ENCODE peak calls at places on chromosome 16, in five cellular contexts. Q is GM12878, F is HepG2, J is K562, O is SK-N-SH. X is an unnamed sample.

GRCh38 chr16:3645504-3646347 is 8.8 kb upstream of the DNASE1 start:
- DNase-seq in Q (no peak), F (no peak), J (peak), O (no peak), X (peak)

GRCh38 chr16:4924593-4925378 is 12.2 kb downstream of the PPL start:
- DNase-seq in Q (no peak), F (peak), J (no peak), O (peak), X (no peak)

GRCh38 chr16:2473425-2473926 is 1.5 kb upstream of the TBC1D24 start:
- DNase-seq in Q (no peak), F (no peak), J (peak), O (peak), X (no peak)

GRCh38 chr16:57413301-57413730 is 8.7 kb downstream of the CCL17 start:
- DNase-seq in Q (peak), F (no peak), J (no peak), O (no peak), X (no peak)

GRCh38 chr16:14658063-14658462 is 25.3 kb downstream of the BFAR start:
- DNase-seq in Q (peak), F (no peak), J (peak), O (no peak), X (no peak)

GRCh38 chr16:52439750-52440149 is 107.2 kb downstream of the TOX3 start:
- DNase-seq in Q (no peak), F (no peak), J (no peak), O (no peak), X (no peak)

GRCh38 chr16:46715769-46716305 is 26.4 kb downstream of the ORC6 start:
- DNase-seq in Q (no peak), F (no peak), J (no peak), O (no peak), X (no peak)

GRCh38 chr16:73210686-73211085 is 162.8 kb upstream of the ZFHX3 start:
- DNase-seq in Q (no peak), F (no peak), J (no peak), O (no peak), X (no peak)

GRCh38 chr16:84504420-84505248 is at the start of gene MEAK7:
- DNase-seq in Q (peak), F (peak), J (peak), O (peak), X (peak)

GRCh38 chr16:72122308-72122707 is 28.7 kb downstream of the DHX38 start:
- DNase-seq in Q (no peak), F (no peak), J (no peak), O (no peak), X (no peak)

GRCh38 chr16:81902025-81902424 is 109.2 kb downstream of the SDR42E1 start:
- DNase-seq in Q (no peak), F (peak), J (no peak), O (no peak), X (no peak)

GRCh38 chr16:11090947-11091785 is 146.8 kb downstream of the CLEC16A start:
- DNase-seq in Q (no peak), F (no peak), J (peak), O (no peak), X (no peak)

GRCh38 chr16:77759821-77760220 is 28.5 kb upstream of the VAT1L start:
- DNase-seq in Q (no peak), F (no peak), J (no peak), O (no peak), X (peak)

GRCh38 chr16:67561501-67561823 is 864 bp upstream of the CTCF start:
- DNase-seq in Q (no peak), F (no peak), J (peak), O (no peak), X (no peak)

GRCh38 chr16:3074860-3075545 is 9.6 kb downstream of the IL32 start:
- DNase-seq in Q (peak), F (no peak), J (no peak), O (no peak), X (no peak)

GRCh38 chr16:20799599-20799998 is 6.7 kb downstream of the ERI2 start:
- DNase-seq in Q (no peak), F (peak), J (peak), O (no peak), X (peak)

GRCh38 chr16:27374794-27375499 is 27.0 kb upstream of the IL21R start:
- DNase-seq in Q (peak), F (peak), J (peak), O (peak), X (peak)

GRCh38 chr16:75263963-75264445 is 12.6 kb upstream of the BCAR1 start:
- DNase-seq in Q (no peak), F (no peak), J (no peak), O (peak), X (no peak)

GRCh38 chr16:20385844-20386832 is 18.4 kb downstream of the PDILT start:
- DNase-seq in Q (no peak), F (peak), J (peak), O (peak), X (peak)

GRCh38 chr16:67571981-67572431 is 9.7 kb downstream of the CTCF start:
- DNase-seq in Q (no peak), F (no peak), J (no peak), O (no peak), X (peak)

GRCh38 chr16:81136331-81137011 is 40.3 kb upstream of the GCSH start:
- DNase-seq in Q (no peak), F (no peak), J (no peak), O (no peak), X (no peak)

GRCh38 chr16:9099131-9099625 is 7.7 kb downstream of the HAPSTR1 start:
- DNase-seq in Q (no peak), F (peak), J (no peak), O (no peak), X (peak)

GRCh38 chr16:3152022-3152272 is 17.1 kb downstream of the ZNF213 start:
- DNase-seq in Q (no peak), F (no peak), J (peak), O (no peak), X (no peak)

GRCh38 chr16:11697319-11697718 is 29.1 kb downstream of the SNN start:
- DNase-seq in Q (no peak), F (no peak), J (no peak), O (no peak), X (no peak)

GRCh38 chr16:90016339-90016950 is 2.8 kb downstream of the DBNDD1 start:
- DNase-seq in Q (no peak), F (no peak), J (no peak), O (no peak), X (no peak)

GRCh38 chr16:58904254-58904653 is 170.1 kb upstream of the GOT2 start:
- DNase-seq in Q (no peak), F (no peak), J (no peak), O (no peak), X (no peak)

GRCh38 chr16:10616744-10617640 is 36.6 kb upstream of the EMP2 start:
- DNase-seq in Q (no peak), F (peak), J (no peak), O (peak), X (peak)

GRCh38 chr16:47644166-47644565 is 183.0 kb downstream of the PHKB start:
- DNase-seq in Q (no peak), F (no peak), J (no peak), O (no peak), X (peak)

GRCh38 chr16:68363847-68364600 is 53.2 kb downstream of the PRMT7 start:
- DNase-seq in Q (no peak), F (peak), J (no peak), O (no peak), X (peak)

GRCh38 chr16:22206847-22207714 is 1.0 kb downstream of the EEF2K start:
- DNase-seq in Q (peak), F (no peak), J (peak), O (peak), X (peak)

DNA sequence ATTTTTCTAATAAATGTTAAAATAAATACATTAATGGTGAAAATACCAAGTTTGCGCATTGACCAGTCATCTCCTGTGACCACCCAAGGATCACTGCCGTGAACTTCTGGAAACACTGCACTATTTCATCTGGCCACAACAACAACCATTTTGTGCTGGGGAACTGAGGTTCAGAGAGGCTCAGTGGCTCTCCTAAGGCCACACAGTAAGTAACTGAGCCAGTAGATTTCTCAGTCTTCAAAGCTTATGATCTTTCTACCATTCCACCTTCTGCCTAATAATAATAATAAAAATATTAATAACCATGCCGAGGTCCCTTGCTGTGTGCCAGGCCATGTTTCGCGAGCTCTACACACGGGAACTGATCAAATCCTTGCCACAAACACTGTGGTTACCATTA is 182.0 kb downstream of the IRF8 start:
- DNase-seq in Q (no peak), F (no peak), J (no peak), O (no peak), X (no peak)
- TF ChIP-seq MXI1 in Q (no peak), F (no peak), J (no peak), O (no peak), X (no peak)

GRCh38 chr16:50696575-50697420 is 3.4 kb downstream of the NOD2 start:
- DNase-seq in Q (peak), F (peak), J (peak), O (no peak), X (peak)
- TF ChIP-seq MXI1 in Q (peak), F (peak), J (no peak), O (no peak), X (no peak)

DNA sequence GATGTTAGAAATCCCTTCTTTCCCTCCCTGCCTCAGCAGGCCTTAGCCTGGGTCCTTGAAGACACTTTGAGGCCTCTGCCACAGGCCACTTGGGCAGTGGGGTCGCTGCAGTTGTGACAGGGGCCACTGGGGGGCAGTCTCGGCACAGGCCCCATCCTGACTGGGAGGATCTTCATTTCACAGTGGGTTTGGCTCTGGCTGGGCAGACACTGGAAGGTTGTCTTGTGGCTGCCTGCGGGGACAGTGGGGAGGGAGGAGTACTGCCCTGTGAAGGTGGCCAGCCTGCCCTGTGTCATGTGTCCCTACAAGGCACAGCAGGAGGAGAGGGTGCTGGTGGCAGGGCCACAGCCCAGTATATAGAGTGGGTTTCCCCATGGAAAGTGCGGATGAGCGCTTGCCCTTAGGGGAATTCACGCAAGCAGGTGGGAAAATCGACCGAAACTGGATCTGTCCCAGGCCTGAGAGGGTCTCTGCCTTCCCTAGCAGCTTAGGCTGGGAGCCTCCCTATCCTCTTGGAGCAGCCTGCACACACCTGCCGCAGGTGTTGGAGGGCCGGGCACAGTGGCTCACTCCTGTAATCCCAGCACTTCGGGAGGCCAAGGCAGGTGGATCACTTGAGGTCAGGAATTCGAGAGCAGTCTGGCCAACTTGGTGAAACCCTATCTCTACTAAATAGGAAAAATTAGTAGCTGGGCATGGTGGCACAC is 28.8 kb downstream of the GINS2 start:
- DNase-seq in Q (no peak), F (peak), J (peak), O (peak), X (peak)
- TF ChIP-seq MXI1 in Q (no peak), F (no peak), J (no peak), O (no peak), X (no peak)

DNA sequence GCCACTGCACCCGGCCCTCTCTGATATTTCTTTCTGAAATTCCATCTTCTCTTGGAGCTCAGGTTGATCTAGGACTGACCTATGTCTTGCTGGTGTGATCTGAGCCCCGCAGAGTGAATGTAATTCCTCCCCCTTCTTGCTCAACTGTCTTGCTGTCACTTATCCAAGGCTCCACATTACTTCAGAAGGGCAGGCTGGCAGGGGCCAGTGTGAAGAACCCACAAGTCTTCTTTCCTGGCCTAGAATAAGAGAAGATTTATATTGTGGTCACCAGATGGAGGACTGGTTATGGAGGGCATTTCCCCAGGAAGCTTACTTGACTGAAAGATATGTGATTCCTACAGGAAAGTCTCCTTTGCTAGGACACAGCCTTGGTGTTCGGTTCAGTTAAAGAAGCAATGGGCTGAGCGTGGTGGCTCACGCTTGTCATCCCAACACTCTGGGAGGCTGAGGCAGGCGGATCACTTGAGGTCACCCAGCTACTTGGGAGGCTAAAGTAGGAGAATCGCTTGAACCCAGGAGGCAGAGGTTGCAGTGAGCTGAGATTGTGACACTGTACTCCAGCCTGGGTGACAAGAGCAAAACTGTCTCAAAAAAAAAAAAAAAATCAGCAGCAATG is 13.4 kb downstream of the ITGAL start:
- DNase-seq in Q (no peak), F (no peak), J (no peak), O (no peak), X (peak)
- TF ChIP-seq MXI1 in Q (no peak), F (no peak), J (no peak), O (no peak), X (no peak)

GRCh38 chr16:56354016-56354415 is 71.3 kb downstream of the AMFR start:
- DNase-seq in Q (no peak), F (no peak), J (no peak), O (no peak), X (no peak)
- TF ChIP-seq MXI1 in Q (no peak), F (no peak), J (no peak), O (no peak), X (no peak)

GRCh38 chr16:86398622-86399021 is 111.7 kb upstream of the FOXF1 start:
- DNase-seq in Q (no peak), F (no peak), J (no peak), O (no peak), X (peak)

GRCh38 chr16:86398201-86398600 is 112.1 kb upstream of the FOXF1 start:
- DNase-seq in Q (no peak), F (no peak), J (no peak), O (no peak), X (peak)

GRCh38 chr16:86395477-86395876 is 114.8 kb upstream of the FOXF1 start:
- DNase-seq in Q (no peak), F (no peak), J (no peak), O (no peak), X (no peak)

GRCh38 chr16:86396918-86397317 is 113.4 kb upstream of the FOXF1 start:
- DNase-seq in Q (no peak), F (no peak), J (no peak), O (no peak), X (peak)

DNA sequence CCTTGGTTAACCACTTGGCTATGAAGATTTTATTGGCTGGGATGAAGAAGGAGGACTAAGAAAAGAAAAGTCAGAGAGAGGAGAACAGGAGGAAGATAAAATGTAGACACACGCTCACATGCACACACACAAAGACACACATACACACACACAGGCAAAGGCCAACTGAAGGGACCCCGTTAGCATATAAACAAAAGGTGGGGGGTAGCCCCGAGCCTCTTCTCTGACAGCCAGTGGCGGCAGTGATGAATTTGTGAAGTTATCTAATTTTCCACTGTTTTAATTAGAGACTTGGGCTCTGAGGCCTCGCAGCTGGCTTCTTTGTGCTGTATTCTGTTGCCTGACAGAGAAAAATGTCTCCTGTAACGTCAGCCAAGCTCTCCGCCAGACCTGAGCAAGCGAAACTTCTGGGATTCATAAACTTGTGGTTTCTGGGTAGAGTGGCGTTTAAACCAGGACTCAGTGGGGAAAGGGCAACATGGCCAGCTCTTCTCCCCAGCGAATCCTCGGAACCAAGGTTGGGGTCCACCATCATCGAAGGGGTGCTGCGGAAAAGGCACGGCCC is 113.9 kb upstream of the FOXF1 start:
- DNase-seq in Q (no peak), F (no peak), J (no peak), O (no peak), X (peak)
- TF ChIP-seq MXI1 in Q (no peak), F (no peak), J (no peak), O (no peak), X (no peak)

X was measured in IMR-90.